ENCODE peak calls at places on chromosomes 1 and 21, in five cellular contexts. I, V, K, J and G are unnamed samples.
A peak's percentile ranks its signal among the peaks of the same experiment; 100 is the strongest.

GRCh38 chr1:156860113-156860638 is 489 bp upstream of the NTRK1 start:
- DNase-seq in K (peak; percentile 41), I (no peak), J (peak; percentile 23), V (no peak), G (peak; percentile 31)

GRCh38 chr1:44672254-44672955 is 1.9 kb downstream of the TMEM53 start:
- DNase-seq in J (peak; percentile 22), V (peak; percentile 62), I (peak; percentile 48), K (peak; percentile 37), G (peak; percentile 44)

GRCh38 chr1:154866257-154866994 is 3.7 kb downstream of the KCNN3 start:
- DNase-seq in V (no peak), I (no peak), J (peak; percentile 60), K (no peak), G (no peak)

GRCh38 chr1:151491641-151492040 is 19.5 kb upstream of the CGN start:
- DNase-seq in V (no peak), J (no peak), K (no peak), I (no peak), G (no peak)

GRCh38 chr1:231720652-231721325 is 94.2 kb downstream of the DISC1 start:
- DNase-seq in J (no peak), I (no peak), V (no peak), K (no peak), G (no peak)

GRCh38 chr1:228334954-228335353 is 71.7 kb downstream of the TRIM11 start:
- DNase-seq in V (no peak), J (no peak), I (no peak), K (no peak), G (no peak)

GRCh38 chr1:106439475-106439874 is 617.0 kb upstream of the PRMT6 start:
- DNase-seq in K (no peak), I (no peak), J (no peak), V (no peak), G (no peak)

GRCh38 chr21:26079376-26079775 is 91.2 kb downstream of the APP start:
- DNase-seq in K (no peak), I (no peak), J (no peak), V (no peak), G (no peak)

GRCh38 chr1:6124746-6125365 is 55.3 kb downstream of the CHD5 start:
- DNase-seq in V (no peak), I (no peak), J (no peak), K (no peak), G (no peak)

GRCh38 chr1:6125366-6125765 is 54.8 kb downstream of the CHD5 start:
- DNase-seq in I (no peak), K (no peak), V (no peak), J (no peak), G (no peak)

GRCh38 chr1:6126028-6126427 is 54.1 kb downstream of the CHD5 start:
- DNase-seq in I (no peak), K (no peak), V (no peak), J (no peak), G (no peak)

GRCh38 chr1:6127587-6128163 is 52.4 kb downstream of the CHD5 start:
- DNase-seq in I (peak; percentile 26), J (peak; percentile 27), V (no peak), K (peak; percentile 30), G (peak; percentile 53)

DNA sequence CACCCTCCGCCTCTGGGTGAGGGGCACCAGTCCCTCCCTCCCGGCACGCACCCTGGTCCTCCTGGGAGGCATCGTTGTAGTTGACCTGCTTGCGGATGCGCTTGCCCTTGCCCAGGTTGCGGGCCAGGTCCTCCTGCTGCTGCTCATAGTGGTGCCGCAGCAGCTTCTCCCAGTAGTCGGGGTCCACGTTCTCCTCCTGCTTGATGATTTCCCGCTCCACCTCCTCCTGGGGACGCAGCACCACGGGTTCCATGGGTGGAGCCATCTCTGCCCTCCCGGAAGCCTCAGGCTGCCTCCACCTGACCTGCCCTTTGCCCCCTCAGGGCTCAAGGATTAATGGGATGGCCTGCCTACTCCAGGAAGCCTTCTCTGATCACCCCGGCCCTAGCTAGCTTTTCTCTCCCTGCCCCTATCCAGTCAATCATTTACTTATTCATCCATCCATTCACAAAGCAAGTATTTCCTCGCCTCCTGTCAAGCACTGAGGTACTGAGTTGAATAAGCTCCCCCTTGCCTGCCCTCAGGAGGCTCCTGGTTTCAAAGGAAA is 53.5 kb downstream of the CHD5 start:
- DNase-seq in I (no peak), J (no peak), K (no peak), V (no peak), G (no peak)
- H3K4me3 ChIP-seq in I (no peak overlapping the region), J (no peak overlapping the region), K (no peak overlapping the region), V (no peak overlapping the region), G (no peak overlapping the region)

GRCh38 chr1:209759829-209760359 is 4.0 kb downstream of the TRAF3IP3 start:
- DNase-seq in V (no peak), I (no peak), J (no peak), K (no peak), G (no peak)

GRCh38 chr1:209761021-209761635 is 5.3 kb downstream of the TRAF3IP3 start:
- DNase-seq in K (peak; percentile 45), J (no peak), V (no peak), I (no peak), G (no peak)

GRCh38 chr1:209758360-209758759 is 2.5 kb downstream of the TRAF3IP3 start:
- DNase-seq in K (no peak), I (no peak), J (no peak), V (no peak), G (no peak)

GRCh38 chr1:209755926-209756607 is at the start of gene TRAF3IP3:
- DNase-seq in I (peak; percentile 40), K (no peak), J (no peak), V (no peak), G (no peak)

GRCh38 chr1:209756608-209757445 is 974 bp downstream of the TRAF3IP3 start:
- DNase-seq in K (no peak), I (no peak), J (no peak), V (no peak), G (no peak)
- H3K4me3 ChIP-seq in K (no peak overlapping the region), I (no peak overlapping the region), J (no peak overlapping the region), V (no peak overlapping the region), G (no peak overlapping the region)

GRCh38 chr1:19390901-19391595 is 78.9 kb downstream of the SLC66A1 start:
- DNase-seq in V (peak; percentile 72), I (peak; percentile 69), K (peak; percentile 95), J (peak; percentile 70), G (peak; percentile 89)
- H3K4me3 ChIP-seq in V (peak overlapping the region; percentile 19), I (no peak overlapping the region), K (peak overlapping the region; percentile 49), J (no peak overlapping the region), G (peak overlapping the region; percentile 21)

GRCh38 chr1:233315718-233316301 is 11.7 kb upstream of the MAP3K21 start:
- DNase-seq in V (no peak), K (no peak), I (no peak), J (no peak), G (no peak)
- H3K4me3 ChIP-seq in V (no peak overlapping the region), K (no peak overlapping the region), I (no peak overlapping the region), J (no peak overlapping the region), G (no peak overlapping the region)

GRCh38 chr1:184315254-184315653 is 71.6 kb upstream of the C1orf21 start:
- DNase-seq in V (no peak), J (no peak), I (peak; percentile 21), K (peak; percentile 65), G (peak; percentile 62)
- H3K4me3 ChIP-seq in V (no peak overlapping the region), J (no peak overlapping the region), I (no peak overlapping the region), K (no peak overlapping the region), G (no peak overlapping the region)

GRCh38 chr1:64473367-64473766 is 3.4 kb downstream of the CACHD1 start:
- DNase-seq in K (no peak), J (no peak), V (no peak), I (no peak), G (no peak)

GRCh38 chr1:64470670-64471217 is 815 bp downstream of the CACHD1 start:
- DNase-seq in K (peak; percentile 16), V (no peak), I (no peak), J (no peak), G (peak; percentile 11)

GRCh38 chr1:64472805-64473204 is 2.9 kb downstream of the CACHD1 start:
- DNase-seq in I (no peak), J (no peak), V (no peak), K (no peak), G (no peak)

GRCh38 chr1:64471218-64471719 is 1.3 kb downstream of the CACHD1 start:
- DNase-seq in I (peak; percentile 35), V (no peak), K (peak; percentile 14), J (no peak), G (peak; percentile 5)

DNA sequence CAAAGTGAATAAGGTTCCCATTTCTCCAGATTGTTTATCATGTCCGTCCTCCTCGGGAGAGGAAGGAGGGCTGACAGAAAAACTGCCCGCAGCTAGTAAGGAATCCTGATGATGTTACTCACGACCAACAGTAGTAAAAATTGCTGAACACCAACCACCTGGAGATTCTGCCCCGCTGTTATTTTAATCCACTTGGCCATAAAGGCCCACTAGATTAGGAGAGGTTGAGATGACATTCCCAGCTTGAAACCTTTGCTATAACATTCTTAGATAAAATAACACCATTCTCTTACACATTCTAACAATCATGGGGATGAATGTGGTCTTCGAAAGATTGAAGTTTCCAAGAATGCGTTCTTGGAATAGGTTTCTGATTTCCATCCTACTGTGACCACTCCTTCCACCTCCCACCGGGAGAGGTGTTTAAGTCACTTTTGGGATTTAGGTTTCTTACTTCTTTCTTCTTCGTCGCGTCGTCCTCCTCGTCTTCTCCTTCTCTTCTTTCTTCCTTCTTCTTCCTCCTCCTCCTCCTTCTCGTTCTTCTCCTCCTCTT is 1.9 kb downstream of the CACHD1 start:
- DNase-seq in V (no peak), K (no peak), I (no peak), J (no peak), G (peak; percentile 24)
- H3K4me3 ChIP-seq in V (peak overlapping the region; percentile 76), K (peak overlapping the region; percentile 70), I (peak overlapping the region; percentile 75), J (peak overlapping the region; percentile 64), G (peak overlapping the region; percentile 66)

DNA sequence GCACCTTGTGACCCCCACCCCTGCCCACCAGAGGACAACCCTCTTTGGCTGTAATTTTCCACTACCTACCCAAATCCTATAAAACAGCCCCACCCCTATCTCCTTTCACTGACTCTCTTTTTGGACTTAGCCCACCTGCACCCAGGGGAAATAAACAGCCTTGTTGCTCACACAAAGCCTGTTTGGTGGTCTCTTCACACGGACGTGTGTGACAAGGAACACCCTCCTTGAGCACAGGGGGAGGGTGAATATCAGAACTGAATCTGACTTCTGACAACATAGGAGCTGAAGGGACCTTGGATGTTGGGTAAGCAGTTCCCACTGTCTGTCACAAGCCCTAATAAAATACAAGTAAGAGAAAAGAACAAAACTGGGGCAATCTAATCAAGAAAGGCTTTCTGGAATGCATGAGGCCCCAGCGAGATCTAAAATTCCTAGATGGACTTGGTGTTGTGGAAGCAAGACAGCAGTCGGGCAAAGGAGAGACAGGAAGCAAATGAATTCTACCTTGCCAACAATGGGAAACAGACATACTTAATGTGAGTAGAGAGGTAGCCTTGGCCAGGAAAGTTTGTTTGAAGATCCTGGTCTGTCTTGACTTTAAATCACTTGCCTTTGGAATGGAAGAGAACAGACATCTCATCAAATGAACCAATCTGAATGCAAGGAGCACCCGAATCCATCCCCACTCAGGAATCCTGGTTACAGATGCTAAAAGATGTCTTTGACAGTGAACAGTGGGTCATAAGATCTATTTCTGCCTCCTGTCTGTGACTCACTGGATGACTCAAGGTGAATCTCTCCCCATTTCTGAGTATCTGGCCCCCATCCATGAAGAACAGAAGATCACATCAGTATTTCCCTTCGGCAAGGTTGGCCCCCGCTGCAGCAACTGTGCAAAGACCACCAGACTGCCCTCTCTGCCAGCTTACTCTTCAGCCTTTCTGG is 53.3 kb downstream of the OLFML3 start:
- DNase-seq in V (no peak), K (peak; percentile 59), J (peak; percentile 70), I (peak; percentile 14), G (peak; percentile 96)
- H3K4me3 ChIP-seq in V (no peak overlapping the region), K (no peak overlapping the region), J (no peak overlapping the region), I (no peak overlapping the region), G (no peak overlapping the region)